ENCODE peak calls at places on chromosomes 5 and 9, in four cellular contexts. H is GM12865; J is dorsolateral prefrontal cortex; L is CD4-positive, alpha-beta T cell. D is an unnamed sample.

GRCh38 chr9:112378441-112379176 is 1.3 kb upstream of the HSDL2 start:
- DNase-seq in H (peak), J (peak), L (no peak), D (no peak)

GRCh38 chr5:124803617-124804331 is 57.3 kb upstream of the ZNF608 start:
- DNase-seq in H (no peak), J (no peak), L (no peak), D (no peak)

GRCh38 chr9:125629451-125629850 is 77.6 kb downstream of the MAPKAP1 start:
- DNase-seq in H (no peak), J (no peak), L (no peak), D (no peak)

GRCh38 chr9:114303977-114304376 is 18.9 kb upstream of the ORM1 start:
- DNase-seq in H (no peak), J (no peak), L (no peak), D (no peak)

GRCh38 chr5:96931605-96932004 is 4.3 kb upstream of the LNPEP start:
- DNase-seq in H (peak), J (no peak), L (no peak), D (no peak)

GRCh38 chr9:133980864-133981588 is 11.1 kb downstream of the VAV2 start:
- DNase-seq in H (no peak), J (no peak), L (no peak), D (no peak)

GRCh38 chr5:175321927-175322532 is 122.0 kb downstream of the DRD1 start:
- DNase-seq in H (peak), J (no peak), L (peak), D (no peak)

GRCh38 chr9:89366711-89367110 is 48.4 kb downstream of the SECISBP2 start:
- DNase-seq in H (no peak), J (no peak), L (no peak), D (no peak)

GRCh38 chr9:93290495-93291434 is 106.8 kb downstream of the WNK2 start:
- DNase-seq in H (no peak), J (no peak), L (no peak), D (no peak)

GRCh38 chr5:21678526-21678925 is 1174.6 kb downstream of the CDH12 start:
- DNase-seq in H (no peak), J (no peak), L (no peak), D (no peak)

GRCh38 chr5:40958811-40959210 is 49.5 kb downstream of the C7 start:
- DNase-seq in H (no peak), J (no peak), L (no peak), D (no peak)

GRCh38 chr5:145450286-145450969 is 384.7 kb downstream of the PRELID2 start:
- DNase-seq in H (no peak), J (no peak), L (no peak), D (no peak)

GRCh38 chr9:137550958-137551655 is 572 bp upstream of the MRPL41 start:
- DNase-seq in H (no peak), J (peak), L (no peak), D (peak)

GRCh38 chr9:18437315-18438200 is 36.4 kb upstream of the ADAMTSL1 start:
- DNase-seq in H (no peak), J (no peak), L (no peak), D (peak)

GRCh38 chr5:103109277-103109676 is 10.7 kb downstream of the GIN1 start:
- DNase-seq in H (no peak), J (no peak), L (no peak), D (no peak)

GRCh38 chr9:121661328-121661727 is 9.9 kb downstream of the DAB2IP start:
- DNase-seq in H (no peak), J (no peak), L (no peak), D (no peak)

GRCh38 chr9:36721846-36722588 is 149.3 kb downstream of the MELK start:
- DNase-seq in H (no peak), J (no peak), L (no peak), D (no peak)

GRCh38 chr9:127769101-127769500 is 9.4 kb downstream of the SH2D3C start:
- DNase-seq in H (no peak), J (no peak), L (no peak), D (no peak)

GRCh38 chr9:131585375-131585774 is 40.1 kb downstream of the PRRT1B start:
- DNase-seq in H (peak), J (no peak), L (peak), D (no peak)

GRCh38 chr5:120901199-120901598 is 437.1 kb downstream of the PRR16 start:
- DNase-seq in H (no peak), J (no peak), L (no peak), D (no peak)

GRCh38 chr5:4630031-4630430 is 510.1 kb upstream of the ADAMTS16 start:
- DNase-seq in H (no peak), J (no peak), L (no peak), D (no peak)

GRCh38 chr9:121564861-121565260 is 65.2 kb upstream of the GGTA1 start:
- DNase-seq in H (no peak), J (peak), L (no peak), D (no peak)

GRCh38 chr9:109816490-109816889 is 36.5 kb downstream of the PALM2AKAP2 start:
- DNase-seq in H (no peak), J (no peak), L (no peak), D (no peak)

GRCh38 chr5:126446498-126447224 is 23.5 kb downstream of the GRAMD2B start:
- DNase-seq in H (peak), J (no peak), L (no peak), D (no peak)

GRCh38 chr5:165029471-165029870 is 1524.1 kb downstream of the MAT2B start:
- DNase-seq in H (peak), J (no peak), L (no peak), D (no peak)

GRCh38 chr9:95431286-95431685 is 85.5 kb downstream of the PTCH1 start:
- DNase-seq in H (no peak), J (no peak), L (no peak), D (no peak)

GRCh38 chr9:86494644-86495081 is 140.5 kb upstream of the TUT7 start:
- DNase-seq in H (no peak), J (no peak), L (no peak), D (no peak)

GRCh38 chr5:42596817-42597216 is 159.8 kb upstream of the CCDC152 start:
- DNase-seq in H (no peak), J (no peak), L (no peak), D (no peak)

DNA sequence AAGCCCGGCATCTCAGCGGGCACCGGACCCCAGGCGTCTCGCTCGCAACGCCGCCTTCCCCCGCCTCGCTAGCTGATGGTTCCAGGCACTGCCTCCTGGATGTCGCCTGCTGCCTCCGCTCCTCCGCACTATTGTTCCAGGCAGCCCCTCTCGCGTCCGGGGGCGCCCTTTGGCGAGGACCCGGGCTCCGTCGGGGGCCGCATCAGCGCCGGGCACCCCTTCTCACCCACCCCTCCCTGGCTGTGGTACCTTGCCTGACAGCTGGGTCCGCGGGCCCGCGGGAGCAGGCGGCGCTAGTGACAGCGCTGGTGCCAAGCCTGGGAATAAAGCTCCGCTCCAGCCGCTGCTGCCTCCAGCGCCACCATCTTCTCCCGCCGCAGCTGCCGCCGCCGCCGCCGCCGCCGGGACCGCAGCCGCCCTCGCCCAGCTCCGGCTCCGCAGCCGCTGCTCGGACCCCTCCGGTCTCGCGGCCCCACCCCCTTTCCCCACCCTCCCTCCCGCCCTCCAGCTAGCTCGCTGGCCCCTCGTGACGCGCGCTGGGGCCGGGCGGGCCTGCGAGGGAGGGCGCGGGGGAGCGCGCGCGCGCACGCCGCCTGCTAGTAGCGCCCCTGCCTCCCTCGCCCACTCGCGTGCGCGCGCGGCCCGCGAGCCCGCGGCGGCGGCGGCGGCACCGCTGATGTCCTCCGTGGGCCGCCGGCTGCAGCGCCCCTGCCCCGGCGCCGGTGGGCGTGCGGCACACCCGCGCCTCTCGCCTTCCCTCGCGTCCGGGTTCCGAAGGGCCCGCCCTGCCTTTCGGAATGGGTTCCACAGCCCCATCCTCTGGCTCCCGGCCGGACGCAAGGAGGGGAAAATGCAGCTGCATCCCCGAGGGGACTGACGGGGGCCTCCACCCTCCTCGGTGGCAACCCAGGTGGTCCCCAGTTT is at the start of gene APBA1:
- DNase-seq in H (peak), J (peak), L (peak), D (no peak)
- TF ChIP-seq CTCF in H (no peak), J (peak), L (no peak), D (no peak)

GRCh38 chr5:78805-79149 is 13.2 kb upstream of the PLEKHG4B start:
- DNase-seq in H (no peak), J (no peak), L (no peak), D (no peak)
- TF ChIP-seq CTCF in H (no peak), J (no peak), L (no peak), D (no peak)

DNA sequence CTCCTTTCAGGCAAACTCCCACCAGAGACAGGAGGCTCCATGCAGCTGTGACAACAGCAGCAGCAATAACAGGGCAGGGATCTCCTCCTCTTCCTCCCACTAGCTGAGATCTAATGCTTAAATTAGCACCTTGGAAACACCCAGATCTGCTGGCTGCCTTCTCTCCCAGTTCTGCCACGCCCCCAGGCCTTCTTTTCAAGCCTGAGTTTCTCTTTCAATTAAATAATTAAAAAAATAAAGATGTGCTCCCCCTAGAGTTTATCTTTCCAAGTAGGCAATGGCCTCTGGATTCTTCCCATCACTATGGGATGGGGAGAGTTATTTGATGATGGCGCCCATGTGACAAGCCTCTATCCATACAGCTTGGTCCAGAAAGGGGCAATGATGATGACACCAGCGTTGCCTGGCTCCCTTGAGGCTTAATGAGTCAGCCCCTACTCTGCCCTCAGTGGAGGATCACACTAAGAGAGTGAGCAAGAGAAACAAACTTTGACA is 3.8 kb downstream of the FAM219A start:
- DNase-seq in H (no peak), J (no peak), L (no peak), D (no peak)
- TF ChIP-seq CTCF in H (no peak), J (no peak), L (no peak), D (no peak)

GRCh38 chr5:44774279-44774880 is 34.4 kb upstream of the MRPS30 start:
- DNase-seq in H (peak), J (no peak), L (no peak), D (no peak)
- TF ChIP-seq CTCF in H (peak), J (peak), L (peak), D (peak)

D was measured in D721Med.